ENCODE peak calls at places on chromosomes 16 and 17, in four cellular contexts. X is gastrocnemius medialis, U is OCI-LY7, L is ovary. C is an unnamed sample.

GRCh38 chr16:20181386-20181785 is 107.7 kb upstream of the GPR139 start:
- DNase-seq in L (no peak), X (no peak), U (no peak), C (no peak)

GRCh38 chr17:44767493-44767892 is 8.7 kb downstream of the ADAM11 start:
- DNase-seq in L (no peak), X (no peak), U (peak; percentile 25), C (no peak)

GRCh38 chr16:1989826-1990335 is at the start of gene SYNGR3:
- DNase-seq in L (no peak), X (no peak), U (peak; percentile 24), C (peak; percentile 38)

GRCh38 chr16:75256059-75256870 is 4.8 kb upstream of the BCAR1 start:
- DNase-seq in L (no peak), X (peak; percentile 38), U (no peak), C (no peak)

GRCh38 chr16:69918241-69918640 is 32.9 kb upstream of the CLEC18A start:
- DNase-seq in U (no peak), X (no peak), L (no peak), C (no peak)

GRCh38 chr17:39229274-39229913 is 3.6 kb upstream of the STAC2 start:
- DNase-seq in L (no peak), X (no peak), U (no peak), C (no peak)

GRCh38 chr17:10612957-10613744 is 44.0 kb downstream of the MYH3 start:
- DNase-seq in L (no peak), X (no peak), U (no peak), C (no peak)

GRCh38 chr17:48554412-48555090 is 9.6 kb upstream of the HOXB2 start:
- DNase-seq in U (no peak), L (no peak), X (no peak), C (no peak)

GRCh38 chr16:87823146-87823929 is 46.0 kb downstream of the SLC7A5 start:
- DNase-seq in L (no peak), U (no peak), X (no peak), C (no peak)

GRCh38 chr17:51860934-51861561 is 297.5 kb downstream of the CA10 start:
- DNase-seq in L (no peak), U (peak; percentile 22), X (no peak), C (no peak)

GRCh38 chr16:26019406-26019805 is 327.6 kb downstream of the HS3ST4 start:
- DNase-seq in X (no peak), U (no peak), L (no peak), C (no peak)

GRCh38 chr17:78322858-78323455 is 36.9 kb downstream of the SOCS3 start:
- DNase-seq in X (peak; percentile 66), U (no peak), L (no peak), C (no peak)

GRCh38 chr16:9647981-9648701 is 534.1 kb downstream of the GRIN2A start:
- DNase-seq in U (peak; percentile 22), X (no peak), L (no peak), C (no peak)

GRCh38 chr17:54901230-54901847 is 687 bp downstream of the TOM1L1 start:
- DNase-seq in X (no peak), L (no peak), U (no peak), C (no peak)

GRCh38 chr16:17471745-17472075 is 950 bp upstream of the XYLT1 start:
- DNase-seq in X (no peak), L (no peak), U (no peak), C (no peak)

GRCh38 chr16:76614255-76614654 is 337.1 kb downstream of the CNTNAP4 start:
- DNase-seq in X (no peak), L (no peak), U (no peak), C (no peak)

GRCh38 chr16:59045496-59045895 is 311.4 kb upstream of the GOT2 start:
- DNase-seq in L (no peak), X (no peak), U (no peak), C (no peak)

GRCh38 chr17:17935321-17936271 is 36.6 kb downstream of the TOM1L2 start:
- DNase-seq in X (peak; percentile 41), U (no peak), L (no peak), C (no peak)

GRCh38 chr16:57355898-57356414 is 2.6 kb upstream of the CCL22 start:
- DNase-seq in U (no peak), X (no peak), L (no peak), C (no peak)

GRCh38 chr17:63276821-63277220 is 169.3 kb downstream of the CYB561 start:
- DNase-seq in L (no peak), X (no peak), U (no peak), C (no peak)

GRCh38 chr16:71658771-71659170 is 32.8 kb downstream of the MARVELD3 start:
- DNase-seq in X (no peak), U (no peak), L (no peak), C (no peak)

GRCh38 chr17:39925282-39926134 is 1.9 kb downstream of the ORMDL3 start:
- DNase-seq in U (no peak), X (no peak), L (no peak), C (no peak)

GRCh38 chr17:18250259-18250658 is 8.3 kb downstream of the FLII start:
- DNase-seq in X (no peak), U (no peak), L (no peak), C (no peak)

GRCh38 chr16:69408451-69408850 is 16.0 kb upstream of the CYB5B start:
- DNase-seq in U (no peak), L (no peak), X (no peak), C (no peak)

GRCh38 chr17:82007495-82008257 is 15.0 kb downstream of the CENPX start:
- DNase-seq in U (no peak), X (no peak), L (no peak), C (no peak)

GRCh38 chr17:82559779-82560642 is 40.5 kb downstream of the FOXK2 start:
- DNase-seq in X (no peak), U (no peak), L (no peak), C (no peak)

DNA sequence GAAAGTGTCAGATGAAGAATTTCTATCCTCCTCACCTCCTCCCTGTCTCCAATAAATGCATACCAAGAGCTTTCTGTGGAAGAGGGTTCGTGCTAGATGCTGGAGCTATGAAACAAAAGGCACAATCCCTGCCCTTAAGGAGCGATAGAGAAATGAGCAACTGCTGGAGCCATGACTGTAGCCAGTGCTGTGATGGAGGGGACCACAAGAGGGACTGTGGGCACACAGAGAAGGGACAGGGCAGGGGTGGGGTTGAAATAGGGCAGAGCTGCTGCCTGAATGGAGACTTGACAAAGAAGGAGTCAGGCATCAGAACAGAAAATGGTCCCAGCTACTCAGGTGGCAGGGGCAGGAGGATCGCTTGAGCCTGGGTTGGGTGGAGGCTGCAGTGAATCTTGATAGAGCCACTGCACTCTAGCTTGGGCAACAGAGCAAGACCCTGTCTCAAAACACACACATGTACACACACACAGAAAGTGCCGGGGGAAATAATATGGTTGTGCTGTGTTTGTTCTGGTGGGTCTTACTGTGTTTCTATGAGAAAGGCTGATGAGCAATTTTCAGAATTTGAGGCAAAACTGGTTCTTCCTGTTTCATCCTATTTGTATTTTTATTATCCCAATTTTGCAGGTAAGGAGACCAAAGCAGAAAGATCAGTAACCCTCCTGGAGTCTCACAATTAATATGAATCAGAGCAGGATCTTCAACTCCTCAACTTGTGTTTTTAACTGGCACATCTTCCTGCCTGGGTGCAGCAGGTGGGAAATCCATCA is 16.5 kb downstream of the TMEM98 start:
- DNase-seq in U (no peak), L (no peak), X (no peak), C (no peak)
- TF ChIP-seq CTCF in U (no peak), L (no peak), X (no peak), C (no peak)

GRCh38 chr17:7313028-7313889 is 1.9 kb downstream of the GPS2 start:
- DNase-seq in X (no peak), L (no peak), U (peak; percentile 37), C (no peak)
- TF ChIP-seq CTCF in X (no peak), L (no peak), U (no peak), C (no peak)

GRCh38 chr17:42548070-42548837 is 4.5 kb upstream of the HSD17B1 start:
- DNase-seq in X (no peak), L (peak; percentile 77), U (peak; percentile 84), C (peak; percentile 81)
- TF ChIP-seq CTCF in X (no peak), L (peak; percentile 14), U (peak; percentile 77), C (no peak)

GRCh38 chr17:2931426-2931825 is 132.0 kb downstream of the OR1D5 start:
- DNase-seq in X (no peak), U (peak; percentile 80), L (no peak), C (peak; percentile 21)

GRCh38 chr17:2928294-2928890 is 132.2 kb downstream of the RAP1GAP2 start:
- DNase-seq in U (no peak), X (no peak), L (no peak), C (no peak)

GRCh38 chr17:2932946-2933345 is 130.5 kb downstream of the OR1D5 start:
- DNase-seq in L (no peak), X (no peak), U (no peak), C (no peak)

GRCh38 chr17:2931901-2932300 is 131.5 kb downstream of the OR1D5 start:
- DNase-seq in X (no peak), U (no peak), L (no peak), C (no peak)

GRCh38 chr17:2929881-2930533 is 133.4 kb downstream of the OR1D5 start:
- DNase-seq in L (no peak), X (no peak), U (peak; percentile 70), C (peak; percentile 36)
- TF ChIP-seq CTCF in L (no peak), X (peak; percentile 44), U (peak; percentile 90), C (no peak)

DNA sequence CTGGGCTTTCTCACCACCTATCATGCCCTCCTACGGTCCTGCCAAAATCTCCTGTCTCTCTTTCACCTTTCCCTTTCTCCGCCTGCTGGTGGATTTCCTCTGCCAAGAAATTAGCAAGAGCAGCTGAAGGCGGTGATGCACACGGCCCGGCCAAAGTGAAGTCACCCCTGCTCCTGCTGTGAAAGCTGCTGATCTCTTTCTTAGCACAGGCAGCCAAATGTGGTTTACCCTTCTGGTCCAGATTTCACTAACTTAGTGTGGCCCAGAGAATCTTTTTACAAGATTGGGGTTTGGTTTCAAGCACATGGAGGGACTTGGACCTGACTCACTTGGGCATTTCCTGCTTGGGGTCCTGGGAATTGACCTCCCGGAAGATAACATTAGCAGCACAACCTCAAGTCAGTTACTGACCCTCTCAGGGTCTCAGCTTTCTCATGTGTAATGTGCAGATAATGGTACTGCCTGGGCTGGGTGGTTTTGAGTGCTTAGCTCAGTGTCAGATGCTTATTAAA is 155.7 kb downstream of the SOCS1 start:
- DNase-seq in U (peak; percentile 34), X (peak; percentile 62), L (peak; percentile 74), C (no peak)
- TF ChIP-seq CTCF in U (no peak), X (no peak), L (peak; percentile 22), C (no peak)

GRCh38 chr17:50270430-50271172 is 3.7 kb upstream of the TMEM92 start:
- DNase-seq in L (no peak), U (no peak), X (no peak), C (peak; percentile 14)
- TF ChIP-seq CTCF in L (no peak), U (peak; percentile 58), X (no peak), C (no peak)

DNA sequence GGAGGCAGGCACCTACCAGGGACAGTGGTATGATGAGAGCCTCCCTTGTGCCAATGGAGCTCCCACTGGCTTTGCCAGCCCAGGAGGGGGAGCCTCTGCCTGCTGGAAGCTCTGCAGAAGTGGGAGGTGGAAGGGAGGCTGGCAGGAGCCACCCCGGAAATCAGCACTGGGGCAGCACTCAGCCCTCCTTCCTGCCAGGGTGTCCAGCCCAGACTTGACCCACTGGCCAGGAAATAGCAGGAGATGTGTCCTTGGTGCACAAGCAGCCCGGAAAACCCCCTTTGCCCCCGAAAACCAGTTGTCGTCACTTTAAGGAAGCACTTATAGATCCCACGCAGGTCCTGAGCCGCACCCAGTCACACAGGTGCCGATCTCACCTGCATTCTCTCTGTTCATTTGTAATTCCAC is 49.3 kb upstream of the CACNG4 start:
- DNase-seq in X (no peak), L (no peak), U (no peak), C (no peak)
- TF ChIP-seq CTCF in X (no peak), L (no peak), U (no peak), C (no peak)

GRCh38 chr16:73268311-73268997 is 220.5 kb upstream of the ZFHX3 start:
- DNase-seq in X (no peak), U (no peak), L (no peak), C (no peak)
- TF ChIP-seq CTCF in X (no peak), U (no peak), L (no peak), C (no peak)

GRCh38 chr17:74859439-74860228 is at the start of gene GRIN2C:
- DNase-seq in U (no peak), L (no peak), X (no peak), C (peak; percentile 52)
- TF ChIP-seq CTCF in U (peak; percentile 60), L (no peak), X (peak; percentile 14), C (no peak)

C was measured in activated B cell treated with CpG ODN at 0.5 μM for 24 hours.